ENCODE peak calls at places on chromosomes 11 and 22, in nine cellular contexts. Z is GM23338, A is SK-N-SH, C is HCT116, H is OCI-LY7, M is hepatocyte, B is GM23248, W is MM.1S, I is PC-3. J is an unnamed sample.

GRCh38 chr11:5891216-5891800 is 1.7 kb upstream of the OR52E5 start:
- DNase-seq in C (no peak), B (peak), W (peak), Z (peak), A (peak), M (no peak), H (peak), I (peak), J (no peak)

GRCh38 chr11:87212891-87213290 is 175.2 kb downstream of the TMEM135 start:
- DNase-seq in I (no peak), A (no peak), B (no peak), Z (no peak), W (no peak), M (no peak), C (no peak), H (no peak), J (no peak)

GRCh38 chr11:124769804-124770774 is 8.0 kb upstream of the ESAM start:
- DNase-seq in Z (no peak), M (no peak), I (peak), B (peak), C (peak), H (no peak), W (no peak), A (no peak), J (no peak)

GRCh38 chr11:4839851-4840549 is 9.0 kb downstream of the OR51S1 start:
- DNase-seq in I (no peak), W (no peak), Z (peak), C (no peak), A (no peak), H (no peak), B (no peak), M (no peak), J (no peak)

GRCh38 chr22:34998921-34999320 is 67.0 kb upstream of the ISX start:
- DNase-seq in W (no peak), H (no peak), M (no peak), Z (no peak), A (no peak), I (no peak), B (no peak), C (no peak), J (no peak)

GRCh38 chr11:3227568-3228444 is 4.4 kb downstream of the MRGPRE start:
- DNase-seq in H (no peak), M (no peak), Z (no peak), W (no peak), C (no peak), I (no peak), A (peak), B (no peak), J (no peak)

GRCh38 chr11:64097468-64098317 is 62.0 kb downstream of the FLRT1 start:
- DNase-seq in A (peak), B (no peak), Z (no peak), C (no peak), H (no peak), M (no peak), W (no peak), I (no peak), J (no peak)

GRCh38 chr11:61657566-61657965 is 22.6 kb upstream of the DAGLA start:
- DNase-seq in H (no peak), B (no peak), Z (no peak), C (no peak), A (no peak), W (no peak), M (no peak), I (peak), J (no peak)

GRCh38 chr22:23060612-23061400 is 9.5 kb upstream of the GNAZ start:
- DNase-seq in B (no peak), I (no peak), H (no peak), Z (no peak), M (no peak), C (no peak), W (no peak), A (peak), J (no peak)

GRCh38 chr22:21092797-21093554 is 47.2 kb downstream of the LRRC74B start:
- DNase-seq in A (no peak), W (no peak), I (no peak), C (no peak), B (no peak), H (no peak), M (no peak), Z (no peak), J (no peak)

GRCh38 chr11:68956142-68956541 is 24.6 kb downstream of the MRGPRD start:
- DNase-seq in M (no peak), H (peak), B (peak), A (peak), I (no peak), Z (peak), W (no peak), C (no peak), J (peak)

GRCh38 chr22:50507991-50508884 is at the start of gene NCAPH2:
- DNase-seq in Z (peak), C (peak), A (peak), H (peak), I (peak), M (peak), W (peak), B (peak), J (peak)

GRCh38 chr11:11414996-11415395 is 61.9 kb upstream of the CSNK2A3 start:
- DNase-seq in B (no peak), A (no peak), M (no peak), Z (no peak), C (no peak), W (no peak), H (no peak), I (no peak), J (peak)

GRCh38 chr22:38218661-38219331 is 17.0 kb downstream of the MAFF start:
- DNase-seq in Z (peak), C (peak), M (peak), H (no peak), W (peak), B (peak), A (no peak), I (peak), J (peak)

GRCh38 chr11:11895672-11896071 is 53.9 kb downstream of the USP47 start:
- DNase-seq in H (no peak), B (peak), C (no peak), I (peak), W (no peak), Z (no peak), A (no peak), M (no peak), J (no peak)

GRCh38 chr11:12137938-12138731 is 27.7 kb downstream of the MICAL2 start:
- DNase-seq in B (peak), A (peak), I (no peak), M (no peak), Z (no peak), H (no peak), W (no peak), C (no peak), J (peak)

GRCh38 chr11:87356428-87356827 is 318.7 kb downstream of the TMEM135 start:
- DNase-seq in M (no peak), H (peak), I (no peak), B (no peak), W (peak), A (no peak), C (no peak), Z (no peak), J (no peak)

GRCh38 chr22:32684822-32685187 is 116.7 kb upstream of the TIMP3 start:
- DNase-seq in W (no peak), M (peak), Z (no peak), I (no peak), B (peak), C (no peak), H (no peak), A (no peak), J (no peak)

GRCh38 chr22:40525250-40525884 is 111.2 kb downstream of the MRTFA start:
- DNase-seq in H (peak), A (no peak), M (peak), C (no peak), Z (peak), W (peak), I (peak), B (peak), J (peak)

GRCh38 chr22:36164621-36165020 is 4.1 kb upstream of the APOL3 start:
- DNase-seq in C (no peak), I (no peak), W (no peak), Z (no peak), M (no peak), B (no peak), H (no peak), A (no peak), J (no peak)

GRCh38 chr11:44661311-44661717 is 65.4 kb upstream of the TSPAN18 start:
- DNase-seq in C (no peak), B (peak), M (no peak), H (no peak), Z (no peak), A (no peak), I (no peak), W (no peak), J (no peak)

GRCh38 chr11:118054712-118055640 is 21.9 kb upstream of the TMPRSS4 start:
- DNase-seq in W (no peak), A (no peak), M (no peak), Z (no peak), C (no peak), H (no peak), I (no peak), B (no peak), J (no peak)

GRCh38 chr22:49667236-49667635 is 160.4 kb downstream of the BRD1 start:
- DNase-seq in Z (no peak), H (peak), W (no peak), B (no peak), A (no peak), M (no peak), I (no peak), C (no peak), J (no peak)

GRCh38 chr11:62149986-62150886 is 26.4 kb downstream of the INCENP start:
- DNase-seq in M (no peak), B (no peak), I (no peak), C (no peak), Z (no peak), W (no peak), H (no peak), A (no peak), J (no peak)

GRCh38 chr11:11252403-11252802 is 100.6 kb downstream of the CSNK2A3 start:
- DNase-seq in H (peak), I (no peak), Z (no peak), A (no peak), C (no peak), M (no peak), B (no peak), W (peak), J (no peak)

GRCh38 chr22:29901354-29901753 is 18.4 kb downstream of the MTMR3 start:
- DNase-seq in A (no peak), B (no peak), I (no peak), H (no peak), M (no peak), W (no peak), Z (no peak), C (no peak), J (no peak)

GRCh38 chr11:111676878-111677585 is 74.8 kb downstream of the SIK2 start:
- DNase-seq in M (no peak), B (peak), I (peak), C (peak), W (no peak), Z (no peak), A (no peak), H (no peak), J (no peak)

GRCh38 chr11:117189941-117190544 is 9.1 kb upstream of the TAGLN start:
- DNase-seq in M (no peak), A (peak), H (peak), B (no peak), W (no peak), I (no peak), Z (no peak), C (no peak), J (no peak)

DNA sequence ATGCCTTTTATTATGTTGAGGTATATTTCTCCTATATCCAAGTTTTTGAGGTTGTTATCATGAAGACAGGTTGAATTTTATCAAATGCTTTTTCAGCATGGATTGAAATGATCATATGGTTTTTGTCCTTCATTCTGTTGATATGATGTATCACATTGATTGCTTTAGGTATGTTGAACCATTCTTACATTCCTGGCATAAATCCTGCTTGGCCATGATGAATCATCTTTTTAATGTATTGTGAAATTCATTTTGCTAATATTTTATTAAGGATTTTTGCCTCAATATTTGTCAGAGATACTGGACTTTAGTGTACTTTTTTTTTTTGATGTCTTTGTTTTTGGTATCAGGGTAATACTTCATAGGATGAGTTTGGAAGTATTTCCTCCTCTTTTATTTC is 283.8 kb upstream of the C11orf87 start:
- DNase-seq in C (no peak), M (no peak), H (no peak), W (no peak), A (no peak), Z (no peak), B (peak), I (peak), J (no peak)
- TF ChIP-seq EZH2phosphoT487 in C (no peak), M (no peak), H (no peak), W (no peak), A (no peak), Z (no peak), B (no peak), I (no peak), J (no peak)

DNA sequence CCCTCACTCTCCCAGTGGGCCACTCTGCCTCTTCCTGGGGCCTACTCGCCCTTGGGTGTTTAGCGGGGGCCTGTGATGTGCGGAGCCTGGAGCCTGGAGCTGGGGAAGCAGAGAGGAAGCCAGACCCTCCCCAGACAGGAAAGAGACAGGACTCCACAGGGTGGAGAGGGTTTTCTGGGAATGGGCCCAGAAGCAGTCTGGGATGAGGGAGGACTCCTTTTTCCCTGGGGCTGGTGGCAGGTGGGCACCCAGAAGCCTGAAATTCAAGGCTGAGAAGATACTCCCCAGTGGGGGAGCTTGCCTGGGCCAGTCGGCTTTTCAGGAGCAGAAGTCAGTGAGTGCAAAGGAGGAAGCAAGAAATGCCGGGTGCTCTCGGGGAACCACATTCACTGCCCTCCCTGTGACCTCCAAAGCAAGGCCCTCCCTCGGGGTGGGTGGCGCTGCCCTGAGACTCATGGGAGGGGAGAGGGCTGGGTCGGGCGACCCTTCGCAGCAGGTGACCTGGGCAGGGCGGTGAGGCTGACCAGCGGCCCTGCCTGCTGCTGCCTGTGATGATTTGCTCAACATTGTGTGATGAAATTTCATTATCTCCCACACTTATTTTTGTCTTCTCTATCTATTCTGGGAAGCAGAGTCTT is 1377.4 kb downstream of the BRD1 start:
- DNase-seq in Z (no peak), C (no peak), M (no peak), B (no peak), H (no peak), W (no peak), I (no peak), A (no peak), J (no peak)
- H3K27ac ChIP-seq in Z (no peak), C (no peak), M (no peak), B (no peak), H (no peak), W (no peak), I (no peak), A (no peak), J (no peak)

GRCh38 chr11:66142370-66143263 is 72.5 kb downstream of the PACS1 start:
- DNase-seq in Z (no peak), W (no peak), A (no peak), I (peak), C (peak), B (peak), H (no peak), M (peak), J (no peak)
- TF ChIP-seq EZH2phosphoT487 in Z (no peak), W (no peak), A (no peak), I (no peak), C (no peak), B (no peak), H (no peak), M (no peak), J (no peak)

DNA sequence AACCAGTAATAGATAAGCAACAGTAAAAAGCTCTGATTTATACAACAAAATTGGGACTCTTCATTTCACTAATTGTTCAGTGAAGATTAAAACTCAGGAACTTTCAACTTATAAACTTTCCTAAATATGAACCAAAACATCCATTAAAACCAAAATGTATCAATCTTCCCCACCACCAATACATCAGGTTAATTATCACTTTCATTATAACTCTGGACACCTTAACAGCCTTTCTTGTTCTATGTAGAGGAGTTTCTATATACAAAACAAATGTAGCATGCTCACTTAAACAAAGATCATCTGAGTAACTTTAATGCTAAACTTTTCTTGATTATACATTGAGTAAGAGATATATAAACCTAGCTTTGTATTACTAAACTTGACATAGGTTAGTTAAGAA is 74.7 kb downstream of the ST14 start:
- DNase-seq in Z (no peak), A (no peak), W (no peak), C (no peak), M (no peak), H (no peak), I (no peak), B (no peak), J (no peak)
- H3K27ac ChIP-seq in Z (no peak), A (no peak), W (no peak), C (no peak), M (no peak), H (no peak), I (no peak), B (no peak), J (no peak)

GRCh38 chr22:19875061-19875530 is 20.4 kb upstream of the GNB1L start:
- DNase-seq in I (no peak), B (no peak), W (no peak), Z (no peak), C (no peak), M (no peak), H (no peak), A (no peak), J (no peak)

GRCh38 chr22:19874307-19875060 is 19.8 kb upstream of the GNB1L start:
- DNase-seq in I (no peak), M (no peak), H (no peak), Z (peak), A (peak), W (no peak), C (no peak), B (peak), J (peak)

GRCh38 chr22:19872779-19873137 is 18.1 kb upstream of the GNB1L start:
- DNase-seq in C (no peak), Z (no peak), I (no peak), B (no peak), A (no peak), H (no peak), W (no peak), M (no peak), J (no peak)

GRCh38 chr22:19873138-19873959 is 18.7 kb upstream of the GNB1L start:
- DNase-seq in Z (no peak), M (no peak), C (no peak), W (no peak), H (no peak), A (peak), I (no peak), B (no peak), J (no peak)

DNA sequence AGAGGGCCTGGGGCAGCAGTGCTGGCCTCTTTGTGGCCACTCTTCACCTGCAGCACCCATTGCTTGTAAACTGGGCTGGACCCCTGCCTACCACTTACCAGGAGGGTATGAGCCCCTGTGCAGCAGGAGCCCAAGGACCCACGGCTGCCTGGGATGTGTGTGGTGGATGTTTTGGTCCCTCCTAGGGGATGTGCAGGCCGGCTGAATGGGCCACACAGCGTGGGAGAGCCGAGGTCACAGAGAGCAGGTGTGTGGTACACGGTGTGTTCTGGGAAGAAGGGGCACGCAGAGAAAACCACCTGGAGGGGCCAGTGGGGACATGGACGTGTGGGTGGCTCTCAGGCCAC is 19.3 kb upstream of the GNB1L start:
- DNase-seq in I (no peak), Z (no peak), H (no peak), C (no peak), M (no peak), W (no peak), A (peak), B (no peak), J (no peak)
- TF ChIP-seq EZH2phosphoT487 in I (no peak), Z (no peak), H (no peak), C (no peak), M (no peak), W (no peak), A (no peak), B (no peak), J (no peak)

DNA sequence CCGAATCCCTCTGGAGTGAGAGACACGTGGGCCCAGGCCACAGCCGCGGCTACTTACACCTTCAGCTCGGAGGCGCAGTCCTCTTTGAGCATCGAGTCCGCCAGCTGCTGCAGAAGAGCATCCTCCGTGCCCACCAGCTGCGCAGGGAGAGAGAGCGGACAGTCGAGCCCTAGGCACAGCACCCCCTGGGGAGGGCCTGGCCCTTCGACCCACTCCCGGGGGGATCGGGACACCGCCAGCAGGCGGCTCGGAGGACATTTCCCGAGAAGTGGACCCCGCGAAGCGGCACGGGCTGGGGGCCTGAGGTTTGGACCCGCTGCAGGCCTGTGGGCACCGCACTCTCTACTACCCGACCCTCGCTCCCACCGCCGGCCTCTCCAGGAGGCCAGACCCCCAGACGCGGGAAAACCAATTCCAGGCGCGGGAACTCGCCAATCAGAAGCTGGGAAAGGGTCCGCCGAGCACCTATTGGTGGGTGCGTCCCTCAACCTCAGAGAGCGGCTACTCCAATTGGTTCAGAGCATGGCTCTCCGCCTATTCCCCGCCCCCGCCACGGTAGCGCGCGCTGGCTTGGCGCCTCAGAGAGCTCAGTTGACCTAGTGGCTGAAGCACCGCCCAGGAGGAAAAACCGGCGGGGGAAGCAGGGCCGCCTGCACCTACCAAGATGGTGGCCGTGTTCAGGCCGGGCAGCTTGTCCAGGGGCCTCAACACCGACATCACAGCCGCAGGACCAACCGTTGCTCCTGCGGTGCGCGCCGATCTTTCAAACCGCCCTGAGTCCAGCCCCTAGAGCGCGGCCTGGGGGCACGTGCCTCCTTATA is at the start of gene CENPM:
- DNase-seq in B (peak), C (peak), W (peak), Z (peak), H (peak), A (peak), I (peak), M (peak), J (peak)
- H3K27ac ChIP-seq in B (peak), C (peak), W (peak), Z (no peak), H (peak), A (peak), I (peak), M (no peak), J (no peak)

DNA sequence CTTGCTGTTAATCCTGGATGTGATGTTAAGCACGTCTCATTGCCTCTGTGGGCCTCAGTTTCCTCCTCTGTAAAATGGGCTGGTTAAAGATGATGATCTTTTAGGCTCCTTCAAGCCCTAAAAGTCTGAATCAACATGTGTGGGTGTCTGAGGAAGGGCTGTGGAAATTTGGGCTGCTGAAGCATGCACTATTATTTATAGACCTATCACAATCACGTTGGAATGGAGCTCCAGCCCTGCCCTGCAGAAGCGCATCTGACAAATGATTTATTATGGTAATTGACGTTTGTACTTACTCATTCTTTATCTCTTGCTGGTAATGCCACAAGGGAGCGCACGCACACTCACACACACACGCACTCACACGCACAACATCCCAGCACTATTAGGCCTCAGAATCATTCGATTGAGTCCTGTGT is 20.4 kb downstream of the P2RX3 start:
- DNase-seq in A (no peak), B (peak), H (no peak), M (peak), W (no peak), I (peak), C (no peak), Z (no peak), J (no peak)
- TF ChIP-seq EZH2phosphoT487 in A (no peak), B (no peak), H (no peak), M (no peak), W (no peak), I (no peak), C (no peak), Z (no peak), J (no peak)